ENCODE peak calls at places on chromosomes 13 and 19, in four cellular contexts. F is RWPE2, X is endodermal cell, R is tibial nerve. D is an unnamed sample. For H3K9me3 and H3K36me3, the result is how much of the 10 kb centered on the place peaks cover.

GRCh38 chr13:91017669-91018053 is 329.8 kb upstream of the MIR17HG start:
- DNase-seq in F (peak), X (peak), R (no peak), D (no peak)

GRCh38 chr13:33186851-33187250 is 98.7 kb downstream of the STARD13 start:
- DNase-seq in F (no peak), R (no peak), X (peak), D (no peak)

GRCh38 chr19:42207767-42208259 is 9.7 kb downstream of the DEDD2 start:
- DNase-seq in F (no peak), R (no peak), X (no peak), D (no peak)

GRCh38 chr13:31923134-31923763 is 108.3 kb upstream of the FRY start:
- DNase-seq in F (no peak), X (no peak), R (no peak), D (no peak)

GRCh38 chr19:40677156-40677555 is 13.3 kb downstream of the NUMBL start:
- DNase-seq in F (no peak), R (no peak), X (no peak), D (no peak)

GRCh38 chr19:51971624-51972023 is 15.0 kb downstream of the ZNF350 start:
- DNase-seq in R (no peak), X (no peak), F (no peak), D (no peak)

GRCh38 chr19:54673222-54673621 is 10.4 kb downstream of the LILRB4 start:
- DNase-seq in X (no peak), F (no peak), R (no peak), D (no peak)

GRCh38 chr13:111494641-111495040 is 174.2 kb downstream of the TEX29 start:
- DNase-seq in F (peak), R (no peak), X (no peak), D (peak)

GRCh38 chr19:8655340-8655709 is 24.9 kb downstream of the NFILZ start:
- DNase-seq in F (no peak), R (no peak), X (no peak), D (no peak)

GRCh38 chr13:26759907-26760834 is at the start of gene GPR12:
- DNase-seq in R (no peak), X (peak), F (no peak), D (no peak)

GRCh38 chr13:43136940-43137574 is 113.7 kb downstream of the DNAJC15 start:
- DNase-seq in R (no peak), X (no peak), F (no peak), D (no peak)

GRCh38 chr13:33014291-33014690 is 1.9 kb upstream of the KL start:
- DNase-seq in F (no peak), R (no peak), X (no peak), D (no peak)

GRCh38 chr13:28659611-28659970 is 661 bp downstream of the POMP start:
- DNase-seq in R (no peak), X (no peak), F (no peak), D (no peak)

GRCh38 chr19:37953576-37954303 is 46.7 kb downstream of the SIPA1L3 start:
- DNase-seq in X (no peak), F (no peak), R (no peak), D (no peak)

GRCh38 chr13:98184796-98185195 is 7.7 kb upstream of the RNF113B start:
- DNase-seq in X (no peak), R (no peak), F (no peak), D (no peak)

GRCh38 chr13:48158290-48158689 is 63.4 kb upstream of the MED4 start:
- DNase-seq in R (no peak), X (no peak), F (no peak), D (no peak)

GRCh38 chr19:7720351-7720750 is 11.6 kb downstream of the CLEC4G start:
- DNase-seq in X (no peak), F (no peak), R (no peak), D (no peak)

GRCh38 chr13:26132756-26133155 is 80.9 kb upstream of the SHISA2 start:
- DNase-seq in X (no peak), F (no peak), R (no peak), D (no peak)

GRCh38 chr19:16791942-16792341 is 37.3 kb upstream of the SIN3B start:
- DNase-seq in X (no peak), R (no peak), F (no peak), D (no peak)

GRCh38 chr13:105346141-105346766 is 1189.2 kb downstream of the EFNB2 start:
- DNase-seq in X (no peak), F (no peak), R (no peak), D (no peak)

GRCh38 chr19:45331411-45331810 is 8.7 kb upstream of the CKM start:
- DNase-seq in R (no peak), F (no peak), X (no peak), D (no peak)

GRCh38 chr19:53881482-53882390 is at the start of gene PRKCG:
- DNase-seq in X (peak), F (no peak), R (no peak), D (no peak)

GRCh38 chr13:110689711-110690110 is 16.2 kb downstream of the CARS2 start:
- DNase-seq in F (no peak), X (no peak), R (no peak), D (no peak)

GRCh38 chr13:45718063-45718462 is 15.9 kb downstream of the CBY2 start:
- DNase-seq in F (no peak), X (peak), R (no peak), D (no peak)

GRCh38 chr13:66803013-66803739 is 427.0 kb downstream of the PCDH9 start:
- DNase-seq in R (no peak), F (no peak), X (no peak), D (no peak)

GRCh38 chr13:23617551-23618014 is 47.4 kb downstream of the TNFRSF19 start:
- DNase-seq in X (no peak), R (no peak), F (no peak), D (no peak)

GRCh38 chr13:70568571-70568970 is 460.3 kb upstream of the KLHL1 start:
- DNase-seq in X (no peak), F (no peak), R (peak), D (no peak)

GRCh38 chr13:98384739-98385138 is 192.2 kb downstream of the STK24 start:
- DNase-seq in F (no peak), R (no peak), X (no peak), D (no peak)

GRCh38 chr19:48685583-48685982 is 10.2 kb upstream of the FUT2 start:
- DNase-seq in R (no peak), F (no peak), X (no peak), D (no peak)

GRCh38 chr19:2837430-2837829 is 3.8 kb upstream of the ZNF555 start:
- DNase-seq in F (no peak), R (no peak), X (no peak), D (no peak)
- H3K9me3 ChIP-seq in F (under half), R (half or more), X (half or more), D (half or more)

GRCh38 chr19:5915782-5916165 is 1.7 kb downstream of the CAPS start:
- DNase-seq in X (no peak), F (no peak), R (no peak), D (no peak)

GRCh38 chr19:5914946-5915781 is 1.1 kb downstream of the CAPS start:
- DNase-seq in R (no peak), X (no peak), F (no peak), D (no peak)

GRCh38 chr19:5917431-5918107 is 3.5 kb downstream of the CAPS start:
- DNase-seq in X (no peak), R (no peak), F (no peak), D (no peak)

GRCh38 chr19:5914358-5914774 is 312 bp downstream of the CAPS start:
- DNase-seq in R (no peak), F (no peak), X (no peak), D (no peak)

GRCh38 chr19:5916201-5916708 is 2.2 kb downstream of the CAPS start:
- DNase-seq in R (no peak), F (no peak), X (no peak), D (no peak)
- H3K36me3 ChIP-seq in R (half or more), F (under half), X (under half), D (half or more)

DNA sequence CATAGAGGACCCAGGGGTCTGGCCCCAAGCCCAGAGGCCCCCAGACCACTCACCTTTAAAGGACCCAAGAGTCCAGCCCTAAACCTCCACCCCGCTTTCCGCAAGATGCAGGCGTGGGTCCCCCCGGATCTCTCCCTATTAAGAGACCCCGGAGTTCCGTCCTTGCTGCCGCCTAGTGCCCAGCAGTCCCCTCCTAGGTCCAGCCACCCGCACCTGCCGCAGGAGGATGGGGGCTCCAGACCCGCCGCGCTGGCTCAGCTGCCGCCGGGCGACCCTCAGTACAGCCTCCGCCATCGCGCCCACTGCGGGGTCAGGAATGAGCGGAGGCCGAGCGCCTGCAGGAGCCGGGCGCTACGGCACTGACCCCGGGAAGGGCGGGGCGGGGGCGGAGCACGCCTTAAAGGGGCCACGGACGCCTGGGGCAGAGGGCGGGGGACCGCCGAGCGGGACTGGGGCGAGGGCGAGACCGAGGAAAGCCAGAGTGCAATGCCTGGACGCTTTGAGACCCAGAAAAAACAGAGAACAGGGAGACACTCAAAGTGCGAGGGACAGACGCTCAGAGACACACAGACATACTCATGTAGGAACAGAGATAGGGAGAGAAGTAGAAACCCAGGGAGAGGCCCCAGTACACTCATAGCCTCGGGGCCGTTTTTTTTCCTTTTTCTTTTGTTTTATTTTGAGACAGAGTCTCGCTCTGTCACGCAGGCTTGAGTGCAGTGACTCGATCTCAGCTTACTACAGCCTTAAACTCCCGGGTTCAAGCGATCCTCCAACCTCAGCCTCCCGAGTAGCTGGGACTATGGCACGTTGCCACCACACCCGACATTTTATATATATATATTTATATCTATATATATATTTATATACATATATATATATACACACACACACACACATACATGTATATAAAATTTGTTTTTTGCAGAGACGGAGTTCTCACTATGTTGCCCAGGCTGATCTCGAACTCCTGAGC is at the start of gene ETHE1:
- DNase-seq in F (peak), X (peak), R (peak), D (peak)
- TF ChIP-seq CTCF in F (no peak), X (peak), R (peak), D (no peak)

GRCh38 chr19:21483589-21484170 is 21.7 kb upstream of the ZNF429 start:
- DNase-seq in R (peak), F (no peak), X (peak), D (peak)

GRCh38 chr19:21484631-21485030 is 20.8 kb upstream of the ZNF429 start:
- DNase-seq in F (no peak), R (no peak), X (no peak), D (no peak)

GRCh38 chr19:21487969-21488368 is 17.4 kb upstream of the ZNF429 start:
- DNase-seq in R (no peak), X (peak), F (no peak), D (no peak)

GRCh38 chr19:21482863-21483276 is 22.5 kb upstream of the ZNF429 start:
- DNase-seq in F (no peak), R (no peak), X (peak), D (peak)
- H3K9me3 ChIP-seq in F (under half), R (under half), X (under half), D (under half)

GRCh38 chr19:4577020-4577782 is 17.7 kb upstream of the SEMA6B start:
- DNase-seq in F (no peak), X (peak), R (no peak), D (no peak)

GRCh38 chr19:4573682-4574081 is 14.2 kb upstream of the SEMA6B start:
- DNase-seq in X (no peak), R (no peak), F (no peak), D (no peak)

GRCh38 chr19:4575978-4576933 is 16.8 kb upstream of the SEMA6B start:
- DNase-seq in F (no peak), R (peak), X (peak), D (no peak)

GRCh38 chr19:4578552-4579248 is 19.2 kb upstream of the SEMA6B start:
- DNase-seq in X (no peak), R (no peak), F (no peak), D (no peak)

DNA sequence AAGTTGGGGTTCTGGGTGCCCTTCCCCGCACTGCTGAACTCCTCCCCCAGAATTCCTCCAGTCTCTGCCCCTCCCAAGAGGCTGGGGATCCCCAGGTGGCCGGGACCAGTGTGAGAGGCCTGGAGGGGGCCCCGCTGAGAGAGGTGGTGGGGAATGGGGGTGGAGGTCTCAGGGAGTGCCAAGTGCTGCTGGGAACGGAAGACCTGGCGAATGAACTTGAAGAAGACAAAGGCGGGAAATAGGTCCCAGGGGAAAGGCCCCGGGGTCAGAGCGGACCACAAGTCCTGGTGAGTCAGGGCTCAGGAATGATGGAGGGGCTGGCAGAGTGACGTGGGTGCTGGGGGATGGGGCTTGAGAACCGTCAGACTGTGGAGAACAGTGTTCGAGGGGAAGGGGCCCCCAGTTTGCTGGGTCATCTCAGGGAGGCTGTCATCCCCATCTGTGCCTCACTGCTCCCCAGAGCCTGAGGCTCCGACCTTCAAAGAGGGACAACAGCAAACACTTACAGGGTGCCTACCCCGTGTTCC is 15.8 kb upstream of the SEMA6B start:
- DNase-seq in R (peak), F (no peak), X (peak), D (peak)
- H3K36me3 ChIP-seq in R (under half), F (under half), X (under half), D (under half)

GRCh38 chr13:19153782-19154450 is 27.7 kb downstream of the TUBA3C start:
- DNase-seq in R (no peak), F (no peak), X (no peak), D (no peak)
- TF ChIP-seq CTCF in R (no peak), F (no peak), X (no peak), D (no peak)

GRCh38 chr13:19161308-19161707 is 20.3 kb downstream of the TUBA3C start:
- DNase-seq in R (no peak), X (no peak), F (no peak), D (no peak)
- H3K9me3 ChIP-seq in R (under half), X (half or more), F (under half), D (under half)

GRCh38 chr19:5940260-5941208 is 26.5 kb downstream of the CAPS start:
- DNase-seq in F (no peak), R (no peak), X (no peak), D (no peak)

GRCh38 chr19:5943623-5944022 is 29.6 kb downstream of the CAPS start:
- DNase-seq in X (no peak), F (no peak), R (no peak), D (no peak)

GRCh38 chr19:5942991-5943390 is 28.9 kb downstream of the CAPS start:
- DNase-seq in X (no peak), F (no peak), R (no peak), D (no peak)

GRCh38 chr19:5937550-5937949 is 23.5 kb downstream of the CAPS start:
- DNase-seq in X (no peak), F (no peak), R (no peak), D (no peak)

DNA sequence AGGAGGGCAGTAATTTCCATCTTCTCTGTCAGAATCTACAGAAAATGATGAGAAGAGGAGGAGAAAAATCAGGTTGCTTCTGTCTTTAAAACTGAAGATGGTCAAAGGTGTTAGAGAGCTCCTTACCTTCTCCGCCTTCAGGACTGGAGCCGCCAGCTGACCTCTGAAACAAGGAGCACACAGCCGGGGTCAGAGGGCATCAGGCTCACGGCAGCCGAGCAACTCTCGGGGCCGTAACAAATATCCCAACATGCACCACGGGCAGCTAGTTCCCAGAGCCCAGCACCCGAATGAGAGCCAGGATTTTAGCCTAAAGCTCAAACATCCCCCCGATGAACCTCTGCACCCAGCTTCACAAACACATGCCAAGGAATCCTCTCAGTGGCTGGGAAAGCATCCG is 27.6 kb downstream of the CAPS start:
- DNase-seq in R (no peak), F (no peak), X (no peak), D (no peak)
- H3K36me3 ChIP-seq in R (under half), F (under half), X (under half), D (under half)

GRCh38 chr13:99577934-99578917 is 77.0 kb downstream of the TM9SF2 start:
- DNase-seq in R (no peak), F (no peak), X (no peak), D (no peak)
- TF ChIP-seq CTCF in R (no peak), F (peak), X (peak), D (peak)

DNA sequence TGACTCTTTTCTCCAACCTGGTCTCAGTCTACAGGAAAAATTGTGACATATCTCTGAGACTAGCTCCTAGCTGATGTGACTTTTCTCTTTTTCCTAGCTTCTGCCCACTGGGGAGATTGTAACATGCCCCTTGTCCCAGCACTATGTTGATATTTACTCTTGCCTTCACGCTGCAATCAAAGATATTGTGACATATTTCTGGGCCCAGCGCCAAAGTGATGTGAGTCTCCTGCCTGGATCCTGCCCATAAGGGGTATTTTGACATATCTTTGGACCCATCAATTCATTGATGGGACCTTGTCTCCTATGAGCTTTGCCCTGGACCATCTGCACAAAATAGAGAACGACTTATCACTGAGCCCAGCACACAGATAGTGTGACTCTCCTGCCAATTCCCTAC is 41.1 kb downstream of the ZNF729 start:
- DNase-seq in R (no peak), X (no peak), F (no peak), D (no peak)
- H3K9me3 ChIP-seq in R (half or more), X (half or more), F (under half), D (under half)

D was measured in ascending aorta.